ENCODE peak calls at places on chromosomes 13 and 19, in seven cellular contexts. U, Y, S, E, P, B and T are unnamed samples.

GRCh38 chr13:40330950-40331349 is 335.5 kb downstream of the FOXO1 start:
- DNase-seq in U (no peak), Y (no peak), S (no peak), E (no peak), P (no peak), B (no peak), T (no peak)

GRCh38 chr13:97387487-97388353 is 46.2 kb upstream of the RAP2A start:
- DNase-seq in U (no peak), Y (no peak), S (no peak), E (no peak), P (no peak), B (no peak), T (no peak)

GRCh38 chr19:40990972-40991381 is at the start of gene CYP2B6:
- DNase-seq in U (no peak), Y (no peak), S (no peak), E (no peak), P (peak; percentile 13), B (no peak), T (no peak)

GRCh38 chr13:103716689-103717088 is 650.5 kb upstream of the SLC10A2 start:
- DNase-seq in U (no peak), Y (no peak), S (no peak), E (no peak), P (no peak), B (no peak), T (no peak)

GRCh38 chr13:52084971-52085370 is 43.9 kb downstream of the NEK5 start:
- DNase-seq in U (no peak), Y (no peak), S (no peak), E (no peak), P (no peak), B (no peak), T (no peak)

GRCh38 chr19:7236153-7236552 is 58.1 kb downstream of the INSR start:
- DNase-seq in U (no peak), Y (no peak), S (no peak), E (no peak), P (no peak), B (no peak), T (no peak)

GRCh38 chr19:4446801-4447200 is 10.8 kb downstream of the UBXN6 start:
- DNase-seq in U (no peak), Y (no peak), S (no peak), E (no peak), P (no peak), B (no peak), T (no peak)

GRCh38 chr19:8392017-8392591 is 1.9 kb downstream of the RAB11B start:
- DNase-seq in U (no peak), Y (peak; percentile 46), S (no peak), E (no peak), P (no peak), B (peak; percentile 81), T (no peak)

GRCh38 chr13:33676700-33677048 is 141.3 kb upstream of the RFC3 start:
- DNase-seq in U (peak; percentile 1), Y (peak; percentile 73), S (no peak), E (no peak), P (peak; percentile 58), B (peak; percentile 64), T (no peak)

GRCh38 chr19:10431943-10432735 is 11.8 kb downstream of the PDE4A start:
- DNase-seq in U (no peak), Y (no peak), S (no peak), E (peak; percentile 83), P (peak; percentile 86), B (peak; percentile 78), T (peak; percentile 83)

GRCh38 chr13:26529441-26529840 is 28.0 kb upstream of the WASF3 start:
- DNase-seq in U (peak; percentile 26), Y (peak; percentile 83), S (peak; percentile 64), E (no peak), P (peak; percentile 20), B (peak; percentile 27), T (peak; percentile 25)

GRCh38 chr13:113669231-113669870 is 2.3 kb downstream of the GRK1 start:
- DNase-seq in U (no peak), Y (no peak), S (no peak), E (peak; percentile 1), P (peak; percentile 5), B (peak; percentile 16), T (no peak)

GRCh38 chr19:38685666-38686529 is 38.4 kb downstream of the ACTN4 start:
- DNase-seq in U (no peak), Y (peak; percentile 79), S (no peak), E (no peak), P (no peak), B (no peak), T (no peak)

GRCh38 chr13:49995535-49996165 is 1.2 kb upstream of the TRIM13 start:
- DNase-seq in U (no peak), Y (peak; percentile 53), S (no peak), E (no peak), P (no peak), B (no peak), T (no peak)
- TF ChIP-seq CTCF in U (no peak), Y (no peak), S (no peak), E (no peak), P (no peak), B (no peak), T (no peak)

DNA sequence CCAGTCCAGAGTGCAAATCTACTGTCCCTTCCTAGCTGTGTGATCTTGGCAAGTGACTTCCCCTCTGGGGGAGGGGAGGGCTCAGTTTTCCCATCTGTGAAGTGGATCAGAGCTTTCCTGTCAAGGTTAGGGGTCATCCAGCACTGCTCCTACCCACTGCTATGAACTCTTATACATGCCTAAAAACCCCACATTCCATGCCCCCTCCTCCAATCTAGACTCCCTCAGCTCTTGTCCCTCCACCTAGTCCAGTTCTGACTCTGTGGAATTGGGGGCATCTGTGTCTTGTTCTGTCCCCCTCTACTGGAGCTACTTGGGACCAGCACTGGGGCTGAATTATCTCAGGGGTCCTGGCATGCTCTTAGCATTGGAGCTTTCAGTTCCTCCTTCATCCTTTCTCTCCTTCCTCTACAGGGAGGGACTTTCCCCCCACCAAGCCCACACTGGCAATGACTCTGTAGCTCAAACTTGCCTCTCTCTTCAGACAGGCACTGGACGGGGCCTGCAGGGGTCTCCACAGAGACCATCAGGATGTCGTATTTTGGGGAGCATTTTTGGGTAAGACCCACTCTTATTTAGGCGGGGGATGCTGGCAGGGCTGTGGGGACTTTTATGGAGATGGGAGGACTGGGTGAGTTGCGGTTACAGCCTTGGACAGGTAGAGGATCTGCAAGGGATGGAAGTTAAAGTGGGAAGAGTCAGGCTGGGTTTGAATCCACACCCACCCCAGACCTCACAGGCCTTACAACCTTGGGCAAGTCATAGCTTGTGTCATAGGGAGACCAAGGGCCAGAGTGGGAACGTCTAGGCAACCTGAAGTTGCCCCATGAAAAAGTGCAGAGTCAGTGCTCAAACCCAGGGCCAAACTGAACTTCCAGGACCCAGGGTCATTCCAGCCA is 3.6 kb downstream of the FCHO1 start:
- DNase-seq in U (no peak), Y (no peak), S (no peak), E (no peak), P (no peak), B (no peak), T (peak; percentile 82)
- TF ChIP-seq CTCF in U (no peak), Y (no peak), S (no peak), E (no peak), P (no peak), B (no peak), T (peak; percentile 41)

GRCh38 chr19:32336259-32337111 is 8.9 kb upstream of the ZNF507 start:
- DNase-seq in U (no peak), Y (peak; percentile 81), S (no peak), E (no peak), P (no peak), B (no peak), T (no peak)
- TF ChIP-seq CTCF in U (peak; percentile 37), Y (peak; percentile 44), S (no peak), E (no peak), P (peak; percentile 2), B (no peak), T (no peak)

GRCh38 chr19:46798713-46799112 is 10.3 kb upstream of the SLC1A5 start:
- DNase-seq in U (no peak), Y (no peak), S (no peak), E (no peak), P (no peak), B (no peak), T (no peak)
- TF ChIP-seq CTCF in U (no peak), Y (no peak), S (no peak), E (no peak), P (no peak), B (no peak), T (no peak)

DNA sequence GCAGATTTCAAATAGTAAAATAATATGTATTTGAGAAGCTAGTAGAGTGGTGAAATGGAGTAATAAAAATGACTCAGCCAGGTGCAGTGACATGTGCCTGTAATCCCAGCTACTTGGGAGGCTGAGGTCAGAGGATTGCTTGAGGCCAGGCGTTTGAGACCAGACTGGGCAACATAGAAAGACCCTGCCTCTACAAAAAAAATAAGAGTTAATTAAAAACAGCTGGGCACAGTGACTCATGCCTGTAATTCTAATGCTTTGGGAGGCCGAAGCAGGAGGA is 33.8 kb upstream of the CEBPG start:
- DNase-seq in U (no peak), Y (no peak), S (no peak), E (no peak), P (no peak), B (no peak), T (no peak)
- TF ChIP-seq CTCF in U (no peak), Y (no peak), S (no peak), E (no peak), P (no peak), B (no peak), T (no peak)

GRCh38 chr13:23467048-23467931 is 33.8 kb upstream of the SACS start:
- DNase-seq in U (no peak), Y (peak; percentile 36), S (no peak), E (no peak), P (no peak), B (no peak), T (no peak)
- TF ChIP-seq CTCF in U (no peak), Y (no peak), S (no peak), E (no peak), P (no peak), B (no peak), T (no peak)

GRCh38 chr13:41652735-41653361 is 195.5 kb downstream of the RGCC start:
- DNase-seq in U (peak; percentile 42), Y (peak; percentile 85), S (no peak), E (peak; percentile 42), P (no peak), B (no peak), T (peak; percentile 51)
- TF ChIP-seq CTCF in U (peak; percentile 60), Y (peak; percentile 57), S (peak; percentile 61), E (peak; percentile 64), P (peak; percentile 45), B (no peak), T (peak; percentile 57)

GRCh38 chr13:106028916-106029315 is 506.5 kb downstream of the EFNB2 start:
- DNase-seq in U (no peak), Y (no peak), S (no peak), E (no peak), P (no peak), B (no peak), T (no peak)

GRCh38 chr13:106034201-106034600 is 501.3 kb downstream of the EFNB2 start:
- DNase-seq in U (no peak), Y (no peak), S (no peak), E (no peak), P (no peak), B (no peak), T (no peak)

GRCh38 chr13:106036870-106037269 is 498.6 kb downstream of the EFNB2 start:
- DNase-seq in U (no peak), Y (no peak), S (no peak), E (no peak), P (peak; percentile 10), B (no peak), T (no peak)

GRCh38 chr13:106029901-106030300 is 505.6 kb downstream of the EFNB2 start:
- DNase-seq in U (no peak), Y (no peak), S (no peak), E (no peak), P (no peak), B (no peak), T (no peak)

GRCh38 chr13:106033634-106034033 is 501.8 kb downstream of the EFNB2 start:
- DNase-seq in U (peak; percentile 15), Y (peak; percentile 89), S (no peak), E (no peak), P (no peak), B (no peak), T (no peak)
- TF ChIP-seq CTCF in U (peak; percentile 54), Y (peak; percentile 56), S (peak; percentile 31), E (no peak), P (no peak), B (no peak), T (no peak)